ENCODE peak calls at places on chromosomes 16 and 17, in ten cellular contexts. H, I, W, Q, S, N, D, P, A and M are unnamed samples.

GRCh38 chr16:84528317-84528716 is 23.9 kb upstream of the MEAK7 start:
- DNase-seq in H (no peak), I (no peak), W (no peak), Q (no peak), S (no peak), N (no peak), D (no peak), P (no peak), A (no peak), M (no peak)

GRCh38 chr17:80445152-80446110 is 30.5 kb downstream of the ENDOV start:
- DNase-seq in H (no peak), I (no peak), W (no peak), Q (no peak), S (no peak), N (no peak), D (no peak), P (no peak), A (no peak), M (no peak)

GRCh38 chr17:17714879-17715278 is 33.6 kb downstream of the RAI1 start:
- DNase-seq in H (no peak), I (no peak), W (no peak), Q (no peak), S (no peak), N (no peak), D (no peak), P (no peak), A (no peak), M (no peak)

GRCh38 chr16:24689128-24689527 is 40.3 kb upstream of the TNRC6A start:
- DNase-seq in H (peak), I (no peak), W (peak), Q (peak), S (peak), N (no peak), D (no peak), P (no peak), A (no peak), M (no peak)

GRCh38 chr17:17059301-17059890 is 17.1 kb downstream of the MPRIP start:
- DNase-seq in H (no peak), I (no peak), W (no peak), Q (no peak), S (no peak), N (peak), D (no peak), P (no peak), A (no peak), M (no peak)

GRCh38 chr17:20315321-20315720 is 152.0 kb downstream of the LGALS9B start:
- DNase-seq in H (no peak), I (no peak), W (no peak), Q (no peak), S (no peak), N (no peak), D (no peak), P (no peak), A (no peak), M (no peak)

GRCh38 chr16:2784536-2785100 is 2.7 kb downstream of the PRSS33 start:
- DNase-seq in H (no peak), I (no peak), W (no peak), Q (no peak), S (no peak), N (no peak), D (no peak), P (no peak), A (no peak), M (no peak)

GRCh38 chr16:51382215-51382614 is 231.1 kb upstream of the SALL1 start:
- DNase-seq in H (no peak), I (no peak), W (no peak), Q (no peak), S (no peak), N (no peak), D (no peak), P (no peak), A (no peak), M (no peak)

GRCh38 chr16:85055503-85056210 is 28.1 kb downstream of the KIAA0513 start:
- DNase-seq in H (peak), I (peak), W (peak), Q (no peak), S (no peak), N (peak), D (peak), P (no peak), A (peak), M (peak)

GRCh38 chr17:29140631-29141483 is 39.3 kb downstream of the MYO18A start:
- DNase-seq in H (peak), I (peak), W (peak), Q (peak), S (no peak), N (no peak), D (peak), P (no peak), A (peak), M (no peak)

GRCh38 chr17:81200695-81201580 is 21.8 kb downstream of the CEP131 start:
- DNase-seq in H (peak), I (no peak), W (peak), Q (peak), S (no peak), N (peak), D (peak), P (no peak), A (no peak), M (no peak)

GRCh38 chr17:15247891-15248529 is 17.1 kb downstream of the PMP22 start:
- DNase-seq in H (peak), I (no peak), W (no peak), Q (no peak), S (no peak), N (no peak), D (no peak), P (no peak), A (no peak), M (no peak)

GRCh38 chr17:11548398-11548797 is 49.9 kb upstream of the DNAH9 start:
- DNase-seq in H (no peak), I (no peak), W (no peak), Q (no peak), S (no peak), N (no peak), D (no peak), P (no peak), A (no peak), M (no peak)

GRCh38 chr17:80478487-80479245 is 2.3 kb upstream of the NPTX1 start:
- DNase-seq in H (no peak), I (no peak), W (no peak), Q (no peak), S (no peak), N (no peak), D (no peak), P (no peak), A (no peak), M (no peak)

GRCh38 chr16:89048087-89048729 is 45.4 kb upstream of the ACSF3 start:
- DNase-seq in H (no peak), I (no peak), W (no peak), Q (no peak), S (no peak), N (no peak), D (peak), P (no peak), A (no peak), M (no peak)

GRCh38 chr17:79938696-79939435 is 96.8 kb downstream of the TBC1D16 start:
- DNase-seq in H (no peak), I (no peak), W (peak), Q (no peak), S (no peak), N (no peak), D (peak), P (no peak), A (no peak), M (no peak)